ENCODE peak calls at places on chromosomes 13 and 19, in six cellular contexts. F, I, G, A, P and B are unnamed samples.

GRCh38 chr13:44448875-44449274 is 75.3 kb downstream of the SERP2 start:
- DNase-seq in F (no peak), I (no peak), G (no peak), A (no peak), P (no peak), B (no peak)

GRCh38 chr13:35930665-35931631 is 200.2 kb downstream of the DCLK1 start:
- DNase-seq in F (no peak), I (no peak), G (no peak), A (no peak), P (no peak), B (no peak)

GRCh38 chr19:53503126-53503525 is 34.8 kb upstream of the ZNF331 start:
- DNase-seq in F (no peak), I (no peak), G (no peak), A (no peak), P (no peak), B (no peak)

GRCh38 chr13:22828081-22828480 is 352.7 kb upstream of the SGCG start:
- DNase-seq in F (no peak), I (no peak), G (no peak), A (no peak), P (no peak), B (no peak)

GRCh38 chr13:40442826-40443225 is 223.6 kb downstream of the FOXO1 start:
- DNase-seq in F (no peak), I (no peak), G (no peak), A (no peak), P (no peak), B (no peak)

GRCh38 chr19:33546656-33547055 is 25.1 kb upstream of the PEPD start:
- DNase-seq in F (no peak), I (no peak), G (no peak), A (no peak), P (no peak), B (no peak)

GRCh38 chr13:30593001-30593400 is 24.7 kb upstream of the USPL1 start:
- DNase-seq in F (no peak), I (no peak), G (no peak), A (no peak), P (no peak), B (no peak)

GRCh38 chr13:26132756-26133155 is 80.9 kb upstream of the SHISA2 start:
- DNase-seq in F (no peak), I (no peak), G (no peak), A (peak; percentile 8), P (no peak), B (no peak)

GRCh38 chr13:26601669-26602068 is 44.2 kb downstream of the WASF3 start:
- DNase-seq in F (no peak), I (no peak), G (no peak), A (peak; percentile 36), P (no peak), B (no peak)

GRCh38 chr13:75760182-75760981 is 124.3 kb downstream of the LMO7 start:
- DNase-seq in F (peak; percentile 68), I (no peak), G (no peak), A (no peak), P (no peak), B (peak; percentile 52)

GRCh38 chr13:32210081-32210480 is 105.1 kb downstream of the ZAR1L start:
- DNase-seq in F (no peak), I (no peak), G (no peak), A (no peak), P (no peak), B (no peak)

GRCh38 chr13:46296465-46296822 is 84.7 kb downstream of the LRRC63 start:
- DNase-seq in F (no peak), I (no peak), G (no peak), A (no peak), P (no peak), B (no peak)

GRCh38 chr19:41821003-41821735 is 23.3 kb downstream of the LYPD4 start:
- DNase-seq in F (peak; percentile 50), I (no peak), G (peak; percentile 17), A (peak; percentile 50), P (peak; percentile 38), B (no peak)

GRCh38 chr19:42179501-42179817 is 38.0 kb downstream of the DEDD2 start:
- DNase-seq in F (no peak), I (no peak), G (no peak), A (no peak), P (no peak), B (no peak)

GRCh38 chr13:104823071-104823470 is 1712.4 kb downstream of the EFNB2 start:
- DNase-seq in F (no peak), I (no peak), G (no peak), A (no peak), P (no peak), B (no peak)

GRCh38 chr13:40518481-40518882 is 148.0 kb downstream of the FOXO1 start:
- DNase-seq in F (peak; percentile 62), I (peak; percentile 60), G (no peak), A (no peak), P (peak; percentile 76), B (no peak)

GRCh38 chr19:40233811-40234389 is 7.4 kb upstream of the CCNP start:
- DNase-seq in F (no peak), I (no peak), G (no peak), A (no peak), P (no peak), B (no peak)

GRCh38 chr13:111587249-111587648 is 266.8 kb downstream of the TEX29 start:
- DNase-seq in F (no peak), I (no peak), G (no peak), A (no peak), P (no peak), B (no peak)

GRCh38 chr13:27264181-27264580 is 6.4 kb upstream of the RASL11A start:
- DNase-seq in F (no peak), I (no peak), G (no peak), A (no peak), P (no peak), B (no peak)

GRCh38 chr13:21022694-21023325 is 38.6 kb downstream of the LATS2 start:
- DNase-seq in F (no peak), I (no peak), G (no peak), A (no peak), P (no peak), B (no peak)

GRCh38 chr19:10142701-10143375 is 23.1 kb upstream of the EIF3G start:
- DNase-seq in F (no peak), I (peak; percentile 20), G (peak; percentile 38), A (no peak), P (no peak), B (peak; percentile 58)

GRCh38 chr19:32404939-32405430 is 585 bp upstream of the DPY19L3 start:
- DNase-seq in F (peak; percentile 74), I (no peak), G (peak; percentile 2), A (peak; percentile 37), P (peak; percentile 29), B (peak; percentile 73)

GRCh38 chr19:28422791-28423650 is 789.9 kb downstream of the UQCRFS1 start:
- DNase-seq in F (no peak), I (no peak), G (no peak), A (no peak), P (no peak), B (no peak)

GRCh38 chr19:47509973-47510372 is 4.9 kb downstream of the NAPA start:
- DNase-seq in F (peak; percentile 73), I (no peak), G (no peak), A (no peak), P (no peak), B (peak; percentile 79)

GRCh38 chr13:102847272-102848234 is 1.7 kb downstream of the ERCC5 start:
- DNase-seq in F (no peak), I (no peak), G (no peak), A (no peak), P (no peak), B (no peak)

GRCh38 chr19:5445667-5446066 is 9.6 kb upstream of the ZNRF4 start:
- DNase-seq in F (no peak), I (no peak), G (no peak), A (no peak), P (no peak), B (no peak)

GRCh38 chr13:98484289-98485219 is 92.4 kb downstream of the STK24 start:
- DNase-seq in F (peak; percentile 93), I (peak; percentile 53), G (peak; percentile 66), A (peak; percentile 88), P (peak; percentile 67), B (peak; percentile 90)

GRCh38 chr19:34224996-34225658 is 29.2 kb upstream of the GARRE1 start:
- DNase-seq in F (no peak), I (no peak), G (no peak), A (no peak), P (no peak), B (no peak)

GRCh38 chr13:52084971-52085370 is 43.9 kb downstream of the NEK5 start:
- DNase-seq in F (no peak), I (no peak), G (no peak), A (no peak), P (no peak), B (no peak)

GRCh38 chr19:12112238-12112637 is 27.9 kb downstream of the ZNF20 start:
- DNase-seq in F (no peak), I (no peak), G (no peak), A (no peak), P (no peak), B (no peak)

GRCh38 chr19:27764186-27764804 is 1448.7 kb downstream of the UQCRFS1 start:
- DNase-seq in F (no peak), I (no peak), G (no peak), A (no peak), P (no peak), B (peak; percentile 1)

GRCh38 chr19:47663435-47663910 is 49.7 kb upstream of the EHD2 start:
- DNase-seq in F (no peak), I (no peak), G (no peak), A (no peak), P (no peak), B (no peak)

GRCh38 chr19:39307233-39307821 is 11.1 kb downstream of the IFNL1 start:
- DNase-seq in F (no peak), I (no peak), G (no peak), A (no peak), P (no peak), B (no peak)

GRCh38 chr19:5953680-5954213 is 24.2 kb downstream of the RANBP3 start:
- DNase-seq in F (no peak), I (no peak), G (no peak), A (no peak), P (peak; percentile 41), B (no peak)

GRCh38 chr13:30679483-30680330 is 55.6 kb upstream of the ALOX5AP start:
- DNase-seq in F (no peak), I (peak; percentile 12), G (no peak), A (peak; percentile 21), P (no peak), B (no peak)

GRCh38 chr19:49393871-49394270 is 5.8 kb downstream of the KASH5 start:
- DNase-seq in F (no peak), I (no peak), G (no peak), A (no peak), P (no peak), B (no peak)